ENCODE peak calls at places on chromosome 18, in eight cellular contexts. S is Ammon's horn; K is NCI-H2171; G is HEK293T; H is NCI-H2081; B is stimulated activated naive B cell treated with anti-CD40 and anti-IgM and Interleukin-4, amounts not matched to agents 10 μg/mL and 1 μg/mL and 100 μg/mL, for 72 hours; J is NCI-H510A; L is A549. Q is an unnamed sample.

GRCh38 chr18:79405019-79405780 is 9.5 kb downstream of the NFATC1 start:
- DNase-seq in S (no peak), K (no peak), G (no peak), H (no peak), B (no peak), J (no peak), L (no peak), Q (no peak)

GRCh38 chr18:618618-619017 is 21.8 kb downstream of the CLUL1 start:
- DNase-seq in S (no peak), K (no peak), G (no peak), H (no peak), B (no peak), J (no peak), L (no peak), Q (no peak)

GRCh38 chr18:63439334-63439733 is 17.1 kb upstream of the VPS4B start:
- DNase-seq in S (peak; percentile 81), K (peak; percentile 10), G (peak; percentile 52), H (peak; percentile 60), B (peak; percentile 12), J (no peak), L (peak; percentile 68), Q (no peak)

GRCh38 chr18:23835076-23835475 is 145.8 kb downstream of the LAMA3 start:
- DNase-seq in S (no peak), K (no peak), G (no peak), H (no peak), B (no peak), J (no peak), L (no peak), Q (peak; percentile 41)

GRCh38 chr18:22709288-22710060 is 223.7 kb upstream of the RBBP8 start:
- DNase-seq in S (no peak), K (no peak), G (no peak), H (no peak), B (no peak), J (no peak), L (peak; percentile 33), Q (peak; percentile 70)

GRCh38 chr18:68103561-68103960 is 587.0 kb upstream of the DSEL start:
- DNase-seq in S (no peak), K (no peak), G (no peak), H (no peak), B (no peak), J (no peak), L (no peak), Q (no peak)

GRCh38 chr18:9405977-9406376 is 69.3 kb upstream of the RALBP1 start:
- DNase-seq in S (no peak), K (no peak), G (no peak), H (no peak), B (no peak), J (no peak), L (no peak), Q (no peak)

GRCh38 chr18:30044496-30044895 is 998.0 kb downstream of the DSC3 start:
- DNase-seq in S (no peak), K (no peak), G (no peak), H (no peak), B (no peak), J (no peak), L (no peak), Q (no peak)

Q was measured in NCI-H226.